ENCODE peak calls at places on chromosomes 16 and 17, in four cellular contexts. One of them, this sample, is unnamed.

GRCh38 chr17:78974635-78975591 is 4.8 kb downstream of the LGALS3BP start:
- DNase-seq in PC-3: peak; percentile 69
- DNase-seq in cardiac muscle cell: peak; percentile 32
- DNase-seq in tibial artery: peak; percentile 92
- DNase-seq in this sample: peak; percentile 90

GRCh38 chr17:67386965-67387551 is 10.0 kb downstream of the PITPNC1 start:
- DNase-seq in PC-3: peak; percentile 74
- DNase-seq in cardiac muscle cell: peak; percentile 71
- DNase-seq in tibial artery: no peak
- DNase-seq in this sample: peak; percentile 60

GRCh38 chr17:20721151-20721550 is 141.6 kb downstream of the CDRT15L2 start:
- DNase-seq in cardiac muscle cell: no peak
- DNase-seq in PC-3: peak; percentile 7
- DNase-seq in tibial artery: no peak
- DNase-seq in this sample: peak; percentile 54

GRCh38 chr17:61495161-61495857 is 43.1 kb downstream of the TBX4 start:
- DNase-seq in tibial artery: no peak
- DNase-seq in cardiac muscle cell: no peak
- DNase-seq in PC-3: no peak
- DNase-seq in this sample: peak; percentile 45

GRCh38 chr16:24689128-24689527 is 40.3 kb upstream of the TNRC6A start:
- DNase-seq in cardiac muscle cell: peak; percentile 38
- DNase-seq in PC-3: peak; percentile 14
- DNase-seq in tibial artery: peak; percentile 41
- DNase-seq in this sample: peak; percentile 68

GRCh38 chr16:8885674-8886592 is 3.8 kb downstream of the LITAFD start:
- DNase-seq in tibial artery: no peak
- DNase-seq in PC-3: peak; percentile 55
- DNase-seq in cardiac muscle cell: peak; percentile 52
- DNase-seq in this sample: peak; percentile 43

GRCh38 chr17:1377334-1377733 is 22.7 kb downstream of the YWHAE start:
- DNase-seq in cardiac muscle cell: no peak
- DNase-seq in tibial artery: no peak
- DNase-seq in PC-3: no peak
- DNase-seq in this sample: no peak

GRCh38 chr16:50301626-50302471 is 35.5 kb downstream of the ADCY7 start:
- DNase-seq in tibial artery: peak; percentile 80
- DNase-seq in cardiac muscle cell: no peak
- DNase-seq in PC-3: no peak
- DNase-seq in this sample: peak; percentile 67

GRCh38 chr17:50117202-50118040 is 12.5 kb downstream of the SAMD14 start:
- DNase-seq in tibial artery: peak; percentile 75
- DNase-seq in PC-3: peak; percentile 85
- DNase-seq in cardiac muscle cell: peak; percentile 90
- DNase-seq in this sample: peak; percentile 77

GRCh38 chr16:4081577-4082021 is 34.6 kb downstream of the ADCY9 start:
- DNase-seq in PC-3: no peak
- DNase-seq in cardiac muscle cell: no peak
- DNase-seq in tibial artery: no peak
- DNase-seq in this sample: no peak

GRCh38 chr16:87053016-87053982 is 263.9 kb downstream of the C16orf95 start:
- DNase-seq in tibial artery: peak; percentile 61
- DNase-seq in PC-3: no peak
- DNase-seq in cardiac muscle cell: no peak
- DNase-seq in this sample: no peak

GRCh38 chr17:45783593-45784292 is 377 bp upstream of the CRHR1 start:
- DNase-seq in PC-3: no peak
- DNase-seq in cardiac muscle cell: peak; percentile 41
- DNase-seq in tibial artery: no peak
- DNase-seq in this sample: no peak

GRCh38 chr16:14345512-14346115 is 274.5 kb downstream of the MRTFB start:
- DNase-seq in PC-3: no peak
- DNase-seq in cardiac muscle cell: no peak
- DNase-seq in tibial artery: no peak
- DNase-seq in this sample: no peak

GRCh38 chr16:6363891-6364607 is 968.6 kb upstream of the RBFOX1 start:
- DNase-seq in cardiac muscle cell: no peak
- DNase-seq in tibial artery: no peak
- DNase-seq in PC-3: no peak
- DNase-seq in this sample: no peak

GRCh38 chr16:67490330-67491096 is 7.2 kb upstream of the AGRP start:
- DNase-seq in cardiac muscle cell: no peak
- DNase-seq in PC-3: peak; percentile 32
- DNase-seq in tibial artery: no peak
- DNase-seq in this sample: peak; percentile 66

GRCh38 chr16:528111-529011 is 849 bp downstream of the CAPN15 start:
- DNase-seq in tibial artery: no peak
- DNase-seq in cardiac muscle cell: peak; percentile 57
- DNase-seq in PC-3: peak; percentile 39
- DNase-seq in this sample: peak; percentile 82

GRCh38 chr16:63613701-63614100 is 1508.2 kb downstream of the CDH11 start:
- DNase-seq in PC-3: peak; percentile 44
- DNase-seq in cardiac muscle cell: no peak
- DNase-seq in tibial artery: no peak
- DNase-seq in this sample: peak; percentile 6

GRCh38 chr17:2693561-2694380 is 17.8 kb downstream of the CLUH start:
- DNase-seq in PC-3: no peak
- DNase-seq in tibial artery: peak; percentile 54
- DNase-seq in cardiac muscle cell: no peak
- DNase-seq in this sample: peak; percentile 30

GRCh38 chr17:36994438-36994837 is 45.7 kb downstream of the AATF start:
- DNase-seq in PC-3: no peak
- DNase-seq in tibial artery: no peak
- DNase-seq in cardiac muscle cell: no peak
- DNase-seq in this sample: peak; percentile 16

GRCh38 chr16:28063611-28064061 is at the start of gene GSG1L:
- DNase-seq in tibial artery: no peak
- DNase-seq in PC-3: no peak
- DNase-seq in cardiac muscle cell: peak; percentile 37
- DNase-seq in this sample: no peak
- H3K4me3 ChIP-seq in tibial artery: peak within 1 kb of the TSS; percentile 54
- H3K4me3 ChIP-seq in PC-3: no peak within 1 kb of the TSS
- H3K4me3 ChIP-seq in cardiac muscle cell: peak within 1 kb of the TSS; percentile 32
- H3K4me3 ChIP-seq in this sample: no peak within 1 kb of the TSS

GRCh38 chr17:63832455-63832854 is 5.0 kb upstream of the FTSJ3 start:
- DNase-seq in PC-3: no peak
- DNase-seq in tibial artery: no peak
- DNase-seq in cardiac muscle cell: no peak
- DNase-seq in this sample: no peak
- TF ChIP-seq CTCF in PC-3: no peak
- TF ChIP-seq CTCF in tibial artery: no peak
- TF ChIP-seq CTCF in cardiac muscle cell: no peak
- TF ChIP-seq CTCF in this sample: no peak

GRCh38 chr16:55754056-55754455 is 78.8 kb downstream of the CES1 start:
- DNase-seq in PC-3: no peak
- DNase-seq in tibial artery: no peak
- DNase-seq in cardiac muscle cell: no peak
- DNase-seq in this sample: no peak
- H3K4me3 ChIP-seq in PC-3: no peak overlapping the region
- H3K4me3 ChIP-seq in tibial artery: no peak overlapping the region
- H3K4me3 ChIP-seq in cardiac muscle cell: no peak overlapping the region
- H3K4me3 ChIP-seq in this sample: no peak overlapping the region

GRCh38 chr16:30351001-30351441 is 4.1 kb downstream of the CD2BP2 start:
- DNase-seq in PC-3: no peak
- DNase-seq in cardiac muscle cell: no peak
- DNase-seq in tibial artery: no peak
- DNase-seq in this sample: no peak

GRCh38 chr16:30351586-30352419 is 3.3 kb downstream of the CD2BP2 start:
- DNase-seq in cardiac muscle cell: no peak
- DNase-seq in PC-3: peak; percentile 88
- DNase-seq in tibial artery: peak; percentile 93
- DNase-seq in this sample: no peak

GRCh38 chr16:30354423-30355143 is 525 bp downstream of the CD2BP2 start:
- DNase-seq in tibial artery: peak; percentile 72
- DNase-seq in cardiac muscle cell: peak; percentile 57
- DNase-seq in PC-3: peak; percentile 12
- DNase-seq in this sample: no peak

GRCh38 chr16:30353438-30354129 is 1.5 kb downstream of the CD2BP2 start:
- DNase-seq in PC-3: no peak
- DNase-seq in tibial artery: peak; percentile 65
- DNase-seq in cardiac muscle cell: no peak
- DNase-seq in this sample: no peak

GRCh38 chr16:30352488-30353401 is 2.4 kb downstream of the CD2BP2 start:
- DNase-seq in tibial artery: peak; percentile 66
- DNase-seq in cardiac muscle cell: no peak
- DNase-seq in PC-3: no peak
- DNase-seq in this sample: no peak
- TF ChIP-seq CTCF in tibial artery: no peak
- TF ChIP-seq CTCF in cardiac muscle cell: peak; percentile 27
- TF ChIP-seq CTCF in PC-3: peak; percentile 18
- TF ChIP-seq CTCF in this sample: no peak

GRCh38 chr17:68459030-68459376 is 1.7 kb upstream of the WIPI1 start:
- DNase-seq in cardiac muscle cell: no peak
- DNase-seq in PC-3: no peak
- DNase-seq in tibial artery: no peak
- DNase-seq in this sample: no peak

GRCh38 chr17:68460096-68460495 is 2.8 kb upstream of the WIPI1 start:
- DNase-seq in cardiac muscle cell: no peak
- DNase-seq in PC-3: no peak
- DNase-seq in tibial artery: no peak
- DNase-seq in this sample: no peak

GRCh38 chr17:68457168-68457538 is at the start of gene WIPI1:
- DNase-seq in cardiac muscle cell: no peak
- DNase-seq in PC-3: no peak
- DNase-seq in tibial artery: no peak
- DNase-seq in this sample: no peak

GRCh38 chr17:68457539-68458259 is 403 bp upstream of the WIPI1 start:
- DNase-seq in cardiac muscle cell: peak; percentile 100
- DNase-seq in tibial artery: peak; percentile 99
- DNase-seq in PC-3: peak; percentile 100
- DNase-seq in this sample: peak; percentile 99

GRCh38 chr17:68458260-68459029 is 1.1 kb upstream of the WIPI1 start:
- DNase-seq in cardiac muscle cell: no peak
- DNase-seq in tibial artery: no peak
- DNase-seq in PC-3: no peak
- DNase-seq in this sample: no peak
- H3K4me3 ChIP-seq in cardiac muscle cell: peak overlapping the region; percentile 31
- H3K4me3 ChIP-seq in tibial artery: peak overlapping the region; percentile 95
- H3K4me3 ChIP-seq in PC-3: peak overlapping the region; percentile 65
- H3K4me3 ChIP-seq in this sample: peak overlapping the region; percentile 64

GRCh38 chr17:76685846-76686245 is 24.9 kb downstream of the MXRA7 start:
- DNase-seq in cardiac muscle cell: no peak
- DNase-seq in tibial artery: no peak
- DNase-seq in PC-3: no peak
- DNase-seq in this sample: no peak
- TF ChIP-seq CTCF in cardiac muscle cell: no peak
- TF ChIP-seq CTCF in tibial artery: no peak
- TF ChIP-seq CTCF in PC-3: no peak
- TF ChIP-seq CTCF in this sample: no peak